ENCODE peak calls at places on chromosomes 16 and 17, in five cellular contexts. R is K562, O is A549, X is GM12878, I is SK-N-SH. Y is an unnamed sample.
A peak's percentile ranks its signal among the peaks of the same experiment; 100 is the strongest.

GRCh38 chr16:84754353-84754856 is 54.6 kb downstream of the USP10 start:
- DNase-seq in R (peak; percentile 76), O (peak; percentile 78), X (peak; percentile 78), I (peak; percentile 62), Y (peak; percentile 93)

GRCh38 chr16:30570621-30571443 is 682 bp downstream of the ZNF688 start:
- DNase-seq in R (no peak), O (no peak), X (no peak), I (peak; percentile 74), Y (peak; percentile 28)

GRCh38 chr16:58111331-58111627 is 17.9 kb downstream of the CFAP20 start:
- DNase-seq in R (no peak), O (no peak), X (no peak), I (no peak), Y (no peak)

GRCh38 chr17:18026408-18026776 is 12.6 kb downstream of the ATPAF2 start:
- DNase-seq in R (no peak), O (no peak), X (no peak), I (peak; percentile 68), Y (peak; percentile 81)

GRCh38 chr17:69762359-69762758 is 312.7 kb upstream of the KCNJ16 start:
- DNase-seq in R (no peak), O (no peak), X (no peak), I (no peak), Y (no peak)

GRCh38 chr17:28033972-28034714 is 8.3 kb upstream of the NLK start:
- DNase-seq in R (peak; percentile 29), O (no peak), X (no peak), I (no peak), Y (peak; percentile 91)

GRCh38 chr16:48133455-48134226 is 22.2 kb downstream of the ABCC12 start:
- DNase-seq in R (no peak), O (no peak), X (no peak), I (no peak), Y (no peak)

GRCh38 chr17:39365252-39365651 is 36.2 kb downstream of the FBXL20 start:
- DNase-seq in R (no peak), O (no peak), X (no peak), I (no peak), Y (peak; percentile 83)

GRCh38 chr17:16936536-16937310 is 35.2 kb downstream of the TNFRSF13B start:
- DNase-seq in R (no peak), O (no peak), X (no peak), I (no peak), Y (no peak)

GRCh38 chr17:8185580-8186445 is 4.2 kb downstream of the BORCS6 start:
- DNase-seq in R (peak; percentile 33), O (peak; percentile 77), X (no peak), I (peak; percentile 81), Y (peak; percentile 57)

GRCh38 chr17:58574025-58574424 is 59.6 kb upstream of the MTMR4 start:
- DNase-seq in R (no peak), O (no peak), X (no peak), I (no peak), Y (no peak)

GRCh38 chr17:43706235-43706634 is 44.5 kb upstream of the MEOX1 start:
- DNase-seq in R (no peak), O (no peak), X (no peak), I (no peak), Y (no peak)

GRCh38 chr16:27689711-27690110 is 139.8 kb downstream of the KATNIP start:
- DNase-seq in R (no peak), O (no peak), X (no peak), I (no peak), Y (peak; percentile 53)

GRCh38 chr16:27691717-27692116 is 141.8 kb downstream of the KATNIP start:
- DNase-seq in R (no peak), O (no peak), X (no peak), I (no peak), Y (no peak)

GRCh38 chr16:27687605-27688004 is 137.7 kb downstream of the KATNIP start:
- DNase-seq in R (no peak), O (no peak), X (no peak), I (no peak), Y (no peak)

GRCh38 chr16:27692576-27692975 is 142.6 kb downstream of the KATNIP start:
- DNase-seq in R (no peak), O (no peak), X (no peak), I (no peak), Y (no peak)

GRCh38 chr16:27690604-27691003 is 140.7 kb downstream of the KATNIP start:
- DNase-seq in R (peak; percentile 71), O (no peak), X (no peak), I (no peak), Y (peak; percentile 5)
- TF ChIP-seq RCOR1 in R (no peak), O (no peak), X (no peak), I (no peak), Y (no peak)

GRCh38 chr16:54503011-54503410 is 216.4 kb upstream of the IRX3 start:
- DNase-seq in R (no peak), O (no peak), X (no peak), I (no peak), Y (no peak)
- TF ChIP-seq RCOR1 in R (no peak), O (no peak), X (no peak), I (no peak), Y (no peak)

DNA sequence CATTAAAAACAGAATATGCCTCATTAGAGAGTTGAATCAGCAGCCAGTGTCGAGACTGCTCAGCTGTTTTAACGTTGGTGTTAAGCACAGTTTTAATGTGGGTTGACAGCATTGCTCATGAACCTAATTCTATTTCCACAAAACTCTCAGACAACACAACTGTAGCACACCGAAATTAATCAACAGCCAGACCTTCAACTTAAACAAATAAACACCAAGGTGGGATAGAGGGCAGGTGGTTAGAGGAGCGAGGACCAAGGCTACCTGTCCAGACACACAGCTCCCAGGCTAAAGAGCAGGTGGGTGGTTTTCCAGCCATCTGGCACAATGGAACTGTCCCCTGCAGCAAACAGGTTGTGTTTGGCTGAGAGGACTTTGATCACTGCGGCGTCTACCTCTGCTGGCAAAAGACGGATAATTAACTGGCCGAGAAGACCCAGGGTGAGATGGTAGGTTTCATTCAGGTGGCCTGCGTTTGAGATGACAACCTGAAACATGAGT is 69.6 kb upstream of the ATP2A3 start:
- DNase-seq in R (no peak), O (no peak), X (no peak), I (no peak), Y (no peak)
- TF ChIP-seq RCOR1 in R (no peak), O (no peak), X (no peak), I (no peak), Y (no peak)

DNA sequence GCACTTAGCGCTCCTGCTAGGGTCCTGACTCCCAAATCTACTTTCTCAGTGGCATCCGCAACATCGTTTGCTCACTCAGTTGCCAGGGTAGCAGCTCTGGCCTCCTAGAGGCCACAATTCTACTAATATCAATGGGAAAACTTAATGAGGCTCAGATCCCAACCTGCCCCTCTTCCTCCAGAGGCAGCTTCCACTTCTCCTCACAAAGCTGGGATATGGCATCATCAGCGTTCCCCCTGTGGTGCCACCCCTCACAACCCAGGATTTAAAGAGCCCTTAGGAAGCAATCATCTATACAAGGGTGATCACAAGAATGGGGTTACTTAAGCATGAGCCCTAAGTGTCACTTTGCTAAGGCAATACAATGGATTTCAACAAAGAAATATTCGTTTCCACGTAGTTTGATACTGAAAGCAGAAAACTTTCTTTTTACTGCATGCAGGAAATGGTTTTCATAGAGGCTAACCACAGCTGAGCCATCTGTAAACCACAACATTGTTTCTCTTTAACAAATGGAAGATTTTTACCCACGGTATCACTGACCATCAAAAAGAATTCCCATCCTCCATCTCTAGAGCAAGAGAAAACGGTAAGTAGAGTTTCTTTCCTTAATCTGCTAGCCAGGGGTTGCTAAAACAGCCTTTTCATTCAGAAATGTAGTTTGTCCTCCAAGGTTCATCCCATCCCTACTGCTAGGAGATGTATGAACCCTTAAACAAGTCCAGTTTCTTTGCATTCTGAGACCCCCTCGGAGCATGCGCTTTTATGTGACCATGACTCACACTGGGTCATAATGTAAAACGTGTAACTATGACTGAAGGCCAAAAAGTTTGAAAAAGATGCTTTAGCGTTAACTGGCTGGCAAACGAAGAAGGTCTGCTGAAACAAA is 68.3 kb upstream of the BCAR1 start:
- DNase-seq in R (no peak), O (no peak), X (peak; percentile 78), I (no peak), Y (peak; percentile 92)
- TF ChIP-seq RCOR1 in R (no peak), O (no peak), X (no peak), I (no peak), Y (no peak)

GRCh38 chr16:74565378-74565777 is 41.5 kb downstream of the GLG1 start:
- DNase-seq in R (peak; percentile 26), O (no peak), X (no peak), I (no peak), Y (no peak)

GRCh38 chr16:74567901-74568300 is 39.0 kb downstream of the GLG1 start:
- DNase-seq in R (no peak), O (no peak), X (no peak), I (no peak), Y (no peak)

GRCh38 chr16:74573622-74574021 is 33.3 kb downstream of the GLG1 start:
- DNase-seq in R (no peak), O (no peak), X (no peak), I (no peak), Y (no peak)

GRCh38 chr16:74570412-74571301 is 36.3 kb downstream of the GLG1 start:
- DNase-seq in R (no peak), O (no peak), X (no peak), I (no peak), Y (peak; percentile 12)

GRCh38 chr16:74568961-74569631 is 37.8 kb downstream of the GLG1 start:
- DNase-seq in R (no peak), O (no peak), X (no peak), I (no peak), Y (peak; percentile 63)
- TF ChIP-seq RCOR1 in R (no peak), O (no peak), X (no peak), I (no peak), Y (no peak)

GRCh38 chr16:3513892-3514600 is 13.2 kb downstream of the CLUAP1 start:
- DNase-seq in R (no peak), O (no peak), X (no peak), I (no peak), Y (peak; percentile 50)

GRCh38 chr16:3510410-3510809 is 9.6 kb downstream of the CLUAP1 start:
- DNase-seq in R (no peak), O (no peak), X (no peak), I (no peak), Y (no peak)

GRCh38 chr16:3511286-3512180 is 10.7 kb downstream of the CLUAP1 start:
- DNase-seq in R (no peak), O (no peak), X (no peak), I (no peak), Y (no peak)

GRCh38 chr16:3508736-3509135 is 7.9 kb downstream of the CLUAP1 start:
- DNase-seq in R (no peak), O (no peak), X (no peak), I (no peak), Y (no peak)

DNA sequence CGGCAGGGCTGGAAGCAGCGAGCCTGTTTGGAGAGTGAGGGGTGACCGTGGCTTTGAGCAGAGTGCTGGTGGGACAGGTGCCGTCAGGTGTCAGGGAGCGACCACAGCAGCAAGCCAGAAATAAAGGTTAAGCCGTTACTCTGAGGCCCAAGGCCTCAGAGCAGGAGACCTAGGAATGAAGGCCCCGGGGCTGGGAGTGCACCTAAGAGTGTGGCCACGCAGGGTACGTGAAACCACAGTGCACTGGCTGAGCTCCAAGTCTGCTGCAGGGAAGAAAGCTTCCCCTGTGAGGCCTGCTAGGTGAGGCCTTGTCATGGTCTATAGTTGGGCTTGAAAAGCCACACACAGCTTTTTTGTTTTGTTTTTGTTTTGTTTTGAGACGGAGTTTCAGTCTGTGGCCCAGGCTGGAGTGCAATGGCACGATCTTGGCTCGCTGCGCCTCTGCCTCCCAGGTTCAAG is 8.7 kb downstream of the CLUAP1 start:
- DNase-seq in R (no peak), O (no peak), X (peak; percentile 84), I (no peak), Y (no peak)
- TF ChIP-seq RCOR1 in R (no peak), O (no peak), X (no peak), I (no peak), Y (no peak)